ENCODE peak calls at places on chromosomes 13 and 19, in four cellular contexts. F, M, Q and C are unnamed samples.

GRCh38 chr19:45059258-45059965 is 16.9 kb downstream of the ZNF296 start:
- DNase-seq in F (peak), M (peak), Q (peak), C (peak)

GRCh38 chr13:25085125-25085742 is 10.7 kb upstream of the PABPC3 start:
- DNase-seq in F (no peak), M (no peak), Q (peak), C (peak)

GRCh38 chr19:21127898-21128297 is 13.9 kb upstream of the ZNF431 start:
- DNase-seq in F (no peak), M (no peak), Q (no peak), C (no peak)

GRCh38 chr13:95455782-95456181 is 96.7 kb upstream of the CLDN10 start:
- DNase-seq in F (no peak), M (no peak), Q (no peak), C (no peak)

GRCh38 chr19:31095100-31095804 is 254.0 kb downstream of the TSHZ3 start:
- DNase-seq in F (no peak), M (no peak), Q (no peak), C (no peak)

GRCh38 chr13:106277483-106278154 is 257.8 kb downstream of the EFNB2 start:
- DNase-seq in F (no peak), M (no peak), Q (peak), C (no peak)

GRCh38 chr13:74710006-74710405 is 575.8 kb upstream of the KLF12 start:
- DNase-seq in F (no peak), M (no peak), Q (no peak), C (no peak)

GRCh38 chr13:76751278-76751677 is 134.9 kb downstream of the KCTD12 start:
- DNase-seq in F (no peak), M (no peak), Q (no peak), C (no peak)